ENCODE peak calls at places on chromosomes 7 and 10, in four cellular contexts. O is transverse colon, D is BJ, A is HFF-Myc. Q is an unnamed sample.

GRCh38 chr7:84248267-84248666 is 53.7 kb upstream of the SEMA3A start:
- DNase-seq in O (no peak), D (no peak), A (no peak), Q (no peak)

GRCh38 chr7:29482056-29482455 is 81.6 kb upstream of the PRR15 start:
- DNase-seq in D (no peak), O (no peak), A (no peak), Q (no peak)

GRCh38 chr7:78479348-78479747 is 680.8 kb downstream of the PHTF2 start:
- DNase-seq in D (no peak), A (no peak), O (no peak), Q (no peak)

GRCh38 chr7:139588632-139589031 is 65.1 kb downstream of the CLEC2L start:
- DNase-seq in D (no peak), A (no peak), O (no peak), Q (peak; percentile 72)

GRCh38 chr7:127838816-127839415 is 186.9 kb downstream of the SND1 start:
- DNase-seq in O (no peak), D (no peak), A (no peak), Q (no peak)

GRCh38 chr10:125093199-125093841 is 67.0 kb downstream of the CTBP2 start:
- DNase-seq in A (no peak), O (peak; percentile 48), D (no peak), Q (peak; percentile 41)

GRCh38 chr7:31051598-31052503 is at the start of gene ADCYAP1R1:
- DNase-seq in O (no peak), A (no peak), D (no peak), Q (no peak)

GRCh38 chr10:119421887-119422684 is 120.4 kb downstream of the RGS10 start:
- DNase-seq in O (no peak), A (no peak), D (no peak), Q (no peak)

GRCh38 chr10:59063491-59063890 is 113.0 kb upstream of the PHYHIPL start:
- DNase-seq in A (no peak), D (no peak), O (no peak), Q (no peak)

GRCh38 chr10:44817961-44818649 is 93.0 kb upstream of the TMEM72 start:
- DNase-seq in A (no peak), D (no peak), O (no peak), Q (no peak)

GRCh38 chr7:114026486-114027089 is 107.8 kb upstream of the PPP1R3A start:
- DNase-seq in D (peak; percentile 4), A (peak; percentile 48), O (no peak), Q (peak; percentile 24)

DNA sequence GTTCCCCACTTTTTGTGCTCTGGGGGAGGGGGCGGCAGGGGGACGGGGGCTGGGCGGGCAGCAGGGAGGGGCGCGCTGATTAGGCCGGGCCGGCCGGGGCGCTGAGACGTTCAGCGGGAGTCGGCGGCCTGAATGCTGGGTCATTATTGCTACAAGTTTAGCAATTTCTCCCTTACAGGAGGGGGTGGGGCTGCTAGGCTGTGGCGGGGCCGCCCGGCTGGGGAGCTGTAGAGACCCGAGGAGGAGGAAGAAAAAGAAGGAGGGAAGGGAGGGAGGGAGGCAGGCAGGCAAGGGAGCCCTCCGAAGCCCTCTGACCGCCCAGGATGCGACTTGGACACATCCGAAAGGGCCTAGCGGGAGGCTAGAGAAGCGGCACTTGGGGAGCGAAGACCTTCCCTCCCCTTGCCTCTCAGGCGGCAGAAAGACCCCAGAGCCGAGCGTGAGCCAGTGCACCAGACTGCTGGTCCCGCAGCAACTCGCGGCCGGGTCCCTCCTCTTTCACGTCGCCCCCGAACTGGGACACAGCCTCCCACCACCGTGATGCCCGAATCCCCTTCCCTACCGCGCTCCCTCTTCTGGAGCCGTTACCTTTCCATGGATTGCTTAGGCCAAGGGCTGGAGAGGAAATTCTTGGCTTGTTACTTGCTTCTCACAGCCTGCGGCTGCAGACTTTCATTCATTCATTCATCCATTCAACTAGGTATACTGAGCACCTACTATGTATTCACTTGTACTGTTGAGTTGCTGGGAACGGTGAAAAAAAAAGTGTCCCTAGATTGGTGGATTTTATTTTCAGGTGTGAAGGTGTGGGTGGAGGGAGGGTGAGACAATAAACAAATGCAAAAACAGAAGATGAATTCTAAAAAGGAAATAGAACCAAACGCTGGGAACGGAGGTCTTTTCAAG is 4.9 kb downstream of the NKX2-3 start:
- DNase-seq in O (peak; percentile 26), D (no peak), A (no peak), Q (no peak)
- H3K4me3 ChIP-seq in O (peak overlapping the region; percentile 47), D (no peak overlapping the region), A (no peak overlapping the region), Q (no peak overlapping the region)

GRCh38 chr10:114472874-114473248 is 68.6 kb upstream of the AFAP1L2 start:
- DNase-seq in A (no peak), O (no peak), D (no peak), Q (no peak)
- H3K4me3 ChIP-seq in A (no peak overlapping the region), O (no peak overlapping the region), D (no peak overlapping the region), Q (no peak overlapping the region)

GRCh38 chr10:22712959-22713852 is 1.2 kb downstream of the PIP4K2A start:
- DNase-seq in D (no peak), O (peak; percentile 40), A (no peak), Q (no peak)

GRCh38 chr10:22710139-22710745 is 4.1 kb downstream of the PIP4K2A start:
- DNase-seq in O (no peak), D (no peak), A (no peak), Q (no peak)

GRCh38 chr10:22713853-22714523 is 390 bp downstream of the PIP4K2A start:
- DNase-seq in A (no peak), D (no peak), O (peak; percentile 30), Q (no peak)

GRCh38 chr10:22711373-22711772 is 3.0 kb downstream of the PIP4K2A start:
- DNase-seq in D (no peak), O (no peak), A (no peak), Q (no peak)

DNA sequence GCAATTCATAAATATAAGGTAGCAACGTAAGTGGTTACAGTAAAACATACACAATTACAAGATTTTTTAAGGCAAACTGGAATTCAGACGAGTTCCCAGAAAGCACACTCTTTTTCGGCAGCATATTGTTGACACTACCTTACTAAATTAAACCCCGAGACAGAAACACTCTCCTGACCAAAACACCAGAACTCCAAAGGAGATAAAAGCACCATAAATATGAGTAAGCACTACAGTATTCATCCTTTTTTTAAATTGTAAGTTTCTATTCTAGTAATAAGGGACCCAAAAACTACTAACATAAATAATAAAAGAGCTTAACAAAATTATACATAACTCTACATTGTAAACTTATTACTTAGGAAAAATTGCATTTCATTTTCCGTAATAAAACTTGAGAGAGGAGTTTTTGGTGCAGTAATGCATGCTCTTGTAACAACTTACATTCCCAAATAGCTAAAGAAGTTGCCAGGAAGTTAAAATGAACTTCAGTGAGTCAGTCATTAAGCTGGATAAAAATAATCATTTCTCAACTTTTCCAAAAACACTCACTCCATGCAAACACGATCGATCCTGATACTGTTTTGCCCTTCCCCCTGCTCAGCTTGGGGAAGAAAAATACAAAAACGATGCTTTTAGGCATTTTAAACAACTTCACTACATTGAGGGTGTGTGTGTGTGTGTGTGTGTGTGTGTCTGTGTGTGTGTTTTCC is 2.0 kb downstream of the PIP4K2A start:
- DNase-seq in A (no peak), O (no peak), D (no peak), Q (no peak)
- H3K4me3 ChIP-seq in A (peak overlapping the region; percentile 88), O (peak overlapping the region; percentile 74), D (peak overlapping the region; percentile 94), Q (peak overlapping the region; percentile 96)

GRCh38 chr10:123134915-123135414 is 805 bp upstream of the HMX3 start:
- DNase-seq in A (no peak), O (no peak), D (no peak), Q (no peak)
- H3K4me3 ChIP-seq in A (no peak overlapping the region), O (no peak overlapping the region), D (no peak overlapping the region), Q (no peak overlapping the region)

DNA sequence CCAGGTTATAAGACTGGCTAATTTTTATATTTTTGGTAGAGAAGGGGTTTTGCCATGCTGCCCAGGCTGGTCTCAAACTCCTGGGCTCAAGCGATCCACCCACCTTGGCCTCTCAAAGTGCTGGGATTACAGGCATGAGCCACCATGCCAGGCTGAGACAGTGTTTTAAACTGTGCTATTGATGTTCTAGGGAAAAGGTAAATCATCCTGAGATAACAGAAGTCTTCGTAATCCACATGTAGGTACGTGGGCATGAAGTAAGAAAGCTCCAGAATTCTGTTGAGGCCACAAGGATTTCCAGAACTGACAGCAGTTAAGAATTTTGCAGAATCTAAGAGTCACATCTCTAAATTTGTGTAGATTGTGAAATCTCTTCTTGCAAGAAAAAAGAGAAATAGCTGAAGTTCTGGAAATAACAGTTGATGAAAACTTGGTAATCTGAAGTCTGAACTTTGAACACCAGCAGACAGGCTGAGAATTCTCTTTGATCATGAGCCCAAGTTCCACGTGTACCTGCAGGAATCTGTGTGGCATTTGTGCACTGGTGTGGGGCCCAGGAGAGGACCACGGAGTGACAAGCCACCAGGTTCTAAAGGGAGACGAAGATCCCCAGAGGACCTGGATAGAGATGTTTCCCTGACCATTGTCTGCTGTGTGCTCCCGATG is 24.7 kb downstream of the C7orf33 start:
- DNase-seq in D (no peak), O (no peak), A (no peak), Q (no peak)
- H3K4me3 ChIP-seq in D (no peak overlapping the region), O (no peak overlapping the region), A (no peak overlapping the region), Q (no peak overlapping the region)

GRCh38 chr7:16813232-16813616 is 8.4 kb upstream of the AGR2 start:
- DNase-seq in A (no peak), O (no peak), D (no peak), Q (no peak)

GRCh38 chr7:16818732-16819131 is 13.9 kb upstream of the AGR2 start:
- DNase-seq in O (no peak), D (no peak), A (no peak), Q (no peak)

GRCh38 chr7:16814987-16815386 is 10.2 kb upstream of the AGR2 start:
- DNase-seq in D (no peak), A (no peak), O (peak; percentile 27), Q (no peak)

GRCh38 chr7:16816820-16817219 is 12.0 kb upstream of the AGR2 start:
- DNase-seq in O (no peak), A (no peak), D (no peak), Q (no peak)

DNA sequence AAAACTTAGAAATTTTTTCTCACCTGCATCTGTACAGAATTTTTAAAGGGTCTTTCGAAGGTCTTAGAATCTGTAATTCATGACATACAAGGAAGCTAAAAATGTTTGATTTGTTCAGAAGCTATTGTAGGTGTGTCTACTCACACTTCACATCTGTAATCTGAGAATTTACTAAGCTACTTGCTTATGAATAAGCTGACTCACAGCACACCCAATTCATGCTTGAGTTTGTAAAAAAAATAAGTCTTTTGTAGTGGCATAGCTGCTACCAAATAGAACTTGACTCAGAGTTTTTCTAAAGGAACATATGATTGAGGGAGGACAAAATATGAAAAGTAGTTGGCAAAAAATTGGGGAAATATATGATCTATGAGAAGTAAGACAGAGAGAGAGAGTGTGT is 12.7 kb upstream of the AGR2 start:
- DNase-seq in D (no peak), A (no peak), O (no peak), Q (no peak)
- H3K4me3 ChIP-seq in D (no peak overlapping the region), A (no peak overlapping the region), O (no peak overlapping the region), Q (no peak overlapping the region)

Q was measured in AG04450.